ENCODE peak calls at places on chromosomes 3 and 15, in five cellular contexts. R, J, A, C and K are unnamed samples.

GRCh38 chr3:52317601-52318000 is 1.5 kb downstream of the DNAH1 start:
- DNase-seq in J (peak; percentile 84), A (no peak), R (peak; percentile 93), C (peak; percentile 45), K (peak; percentile 58)

GRCh38 chr15:52180196-52180835 is 10.9 kb downstream of the GNB5 start:
- DNase-seq in C (no peak), R (no peak), A (no peak), J (peak; percentile 54), K (no peak)

GRCh38 chr3:13301295-13301987 is 118.7 kb downstream of the NUP210 start:
- DNase-seq in A (peak; percentile 82), C (no peak), R (peak; percentile 74), J (peak; percentile 24), K (no peak)

GRCh38 chr15:77446840-77447390 is 26.2 kb downstream of the HMG20A start:
- DNase-seq in R (no peak), C (no peak), J (no peak), A (peak; percentile 16), K (no peak)

GRCh38 chr3:184290331-184290730 is 8.7 kb upstream of the PSMD2 start:
- DNase-seq in A (no peak), J (no peak), C (no peak), R (peak; percentile 34), K (no peak)

GRCh38 chr15:85421116-85421925 is 40.9 kb downstream of the AKAP13 start:
- DNase-seq in R (no peak), J (no peak), C (no peak), A (no peak), K (no peak)

GRCh38 chr3:172261053-172261452 is 187.2 kb downstream of the GHSR start:
- DNase-seq in J (no peak), R (no peak), C (no peak), A (no peak), K (no peak)

GRCh38 chr15:64856429-64857145 is 14.9 kb downstream of the PLEKHO2 start:
- DNase-seq in J (no peak), A (no peak), C (no peak), R (no peak), K (no peak)

GRCh38 chr3:126954141-126954845 is 28.6 kb upstream of the PLXNA1 start:
- DNase-seq in C (no peak), R (peak; percentile 5), J (no peak), A (no peak), K (no peak)

GRCh38 chr15:78301813-78302212 is 2.4 kb upstream of the SKIC8 start:
- DNase-seq in C (no peak), A (peak; percentile 31), J (no peak), R (no peak), K (no peak)

GRCh38 chr15:36590838-36591237 is 11.4 kb downstream of the CDIN1 start:
- DNase-seq in J (no peak), A (peak; percentile 95), C (no peak), R (no peak), K (no peak)

GRCh38 chr3:179716811-179717210 is 64.0 kb downstream of the USP13 start:
- DNase-seq in C (no peak), R (no peak), J (no peak), A (no peak), K (no peak)

GRCh38 chr3:45167011-45167911 is 21.1 kb upstream of the CDCP1 start:
- DNase-seq in C (peak; percentile 54), A (peak; percentile 99), R (peak; percentile 84), J (peak; percentile 94), K (peak; percentile 46)

GRCh38 chr3:189898559-189899153 is 222.0 kb downstream of the P3H2 start:
- DNase-seq in C (no peak), R (no peak), J (no peak), A (no peak), K (no peak)

GRCh38 chr15:89898628-89899302 is 5.0 kb upstream of the AP3S2 start:
- DNase-seq in J (no peak), A (peak; percentile 80), R (peak; percentile 70), C (peak; percentile 26), K (no peak)

GRCh38 chr3:158709666-158710083 is 22.6 kb downstream of the RARRES1 start:
- DNase-seq in C (no peak), A (peak; percentile 85), J (no peak), R (no peak), K (no peak)

GRCh38 chr3:168951368-168951767 is 712.1 kb downstream of the MECOM start:
- DNase-seq in A (peak; percentile 97), R (no peak), C (no peak), J (no peak), K (no peak)

GRCh38 chr3:108406661-108407206 is 103.7 kb downstream of the MYH15 start:
- DNase-seq in R (no peak), C (no peak), A (peak; percentile 74), J (no peak), K (no peak)

GRCh38 chr3:37544105-37544504 is 317.6 kb upstream of the CTDSPL start:
- DNase-seq in R (no peak), C (no peak), A (no peak), J (no peak), K (no peak)

GRCh38 chr3:37545479-37545878 is 316.2 kb upstream of the CTDSPL start:
- DNase-seq in J (no peak), A (no peak), C (no peak), R (no peak), K (no peak)

GRCh38 chr3:37543692-37544091 is 318.0 kb upstream of the CTDSPL start:
- DNase-seq in A (no peak), J (no peak), C (no peak), R (no peak), K (no peak)

GRCh38 chr3:37544869-37545352 is 316.8 kb upstream of the CTDSPL start:
- DNase-seq in C (no peak), A (no peak), R (no peak), J (no peak), K (no peak)

DNA sequence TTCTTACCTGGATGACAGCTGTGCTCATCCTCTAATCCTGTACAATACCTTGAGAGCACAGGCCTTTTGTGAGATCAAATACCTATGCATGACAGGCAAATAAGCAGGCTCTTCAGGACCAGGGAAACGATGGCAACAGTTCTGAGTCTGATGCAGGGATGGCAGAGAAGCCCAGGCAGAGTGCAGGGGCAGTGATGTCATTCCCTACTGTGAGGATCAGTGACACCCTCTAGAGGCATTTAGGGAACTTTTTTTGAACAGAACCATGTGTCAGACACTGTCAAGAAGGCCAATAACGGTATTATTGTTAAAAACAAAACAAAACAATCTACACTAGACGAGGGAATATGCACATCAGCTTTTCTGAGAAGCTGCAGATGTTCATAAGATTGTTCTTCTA is 314.8 kb upstream of the CTDSPL start:
- DNase-seq in A (peak; percentile 37), J (no peak), C (no peak), R (no peak), K (no peak)
- TF ChIP-seq CTCF in A (peak; percentile 45), J (peak; percentile 15), C (no peak), R (no peak), K (no peak)

GRCh38 chr3:14550181-14550580 is 10.0 kb upstream of the GRIP2 start:
- DNase-seq in J (no peak), A (no peak), C (no peak), R (no peak), K (no peak)

GRCh38 chr3:14550651-14551611 is 10.8 kb upstream of the GRIP2 start:
- DNase-seq in J (no peak), C (no peak), R (no peak), A (no peak), K (no peak)

GRCh38 chr3:14548321-14548729 is 8.2 kb upstream of the GRIP2 start:
- DNase-seq in A (peak; percentile 65), J (peak; percentile 64), R (peak; percentile 73), C (peak; percentile 43), K (no peak)

GRCh38 chr3:14547693-14548092 is 7.6 kb upstream of the GRIP2 start:
- DNase-seq in A (no peak), C (no peak), R (no peak), J (no peak), K (no peak)

GRCh38 chr3:14549256-14549931 is 9.3 kb upstream of the GRIP2 start:
- DNase-seq in A (peak; percentile 45), R (no peak), J (no peak), C (no peak), K (no peak)
- TF ChIP-seq CTCF in A (peak; percentile 59), R (peak; percentile 29), J (peak; percentile 15), C (peak; percentile 34), K (no peak)

GRCh38 chr3:186826978-186827857 is 15.3 kb upstream of the ADIPOQ start:
- DNase-seq in R (peak; percentile 82), A (peak; percentile 92), C (peak; percentile 72), J (peak; percentile 89), K (peak; percentile 77)
- TF ChIP-seq CTCF in R (no peak), A (no peak), C (no peak), J (no peak), K (no peak)

GRCh38 chr15:80182611-80183210 is 29.9 kb downstream of the FAH start:
- DNase-seq in A (peak; percentile 25), R (no peak), C (no peak), J (no peak), K (no peak)

GRCh38 chr15:80183291-80183690 is 30.5 kb downstream of the FAH start:
- DNase-seq in A (no peak), J (no peak), C (no peak), R (no peak), K (no peak)

GRCh38 chr15:80186066-80186465 is 33.3 kb downstream of the FAH start:
- DNase-seq in R (no peak), J (no peak), C (no peak), A (no peak), K (no peak)

GRCh38 chr15:80185152-80185551 is 32.4 kb downstream of the FAH start:
- DNase-seq in A (no peak), J (no peak), R (no peak), C (no peak), K (no peak)

DNA sequence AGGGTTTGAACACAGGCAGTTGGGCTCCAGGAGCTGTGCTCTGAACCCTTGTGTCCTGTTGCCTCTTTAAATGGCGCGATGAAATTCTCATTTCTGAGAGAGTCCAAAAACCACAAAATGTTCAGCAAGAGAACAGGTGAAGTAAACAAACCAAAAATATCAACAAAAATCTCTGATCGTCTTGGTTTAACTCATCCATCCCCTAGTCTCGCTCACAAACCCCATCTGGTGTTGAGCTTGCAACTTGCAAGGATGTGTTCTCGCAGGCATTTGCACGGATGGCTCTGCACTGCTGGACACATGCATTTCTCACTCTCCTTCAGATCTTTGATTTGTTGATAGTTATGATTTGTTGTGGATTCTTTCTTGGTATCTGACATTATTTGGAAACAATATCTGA is 31.1 kb downstream of the FAH start:
- DNase-seq in J (no peak), C (no peak), R (no peak), A (peak; percentile 9), K (no peak)
- TF ChIP-seq CTCF in J (no peak), C (peak; percentile 20), R (no peak), A (peak; percentile 40), K (no peak)